ENCODE peak calls at places on chromosomes 2 and 18, in six cellular contexts. N, R, W, U, Y and T are unnamed samples.

GRCh38 chr2:23178398-23178797 is 206.6 kb upstream of the KLHL29 start:
- DNase-seq in N (no peak), R (no peak), W (no peak), U (no peak), Y (no peak), T (no peak)

GRCh38 chr18:50405582-50406271 is 30.9 kb downstream of the SKA1 start:
- DNase-seq in N (no peak), R (no peak), W (no peak), U (no peak), Y (peak; percentile 17), T (no peak)

GRCh38 chr2:16002144-16002543 is 61.8 kb downstream of the MYCN start:
- DNase-seq in N (no peak), R (no peak), W (no peak), U (no peak), Y (no peak), T (no peak)

GRCh38 chr2:230927711-230928341 is 2.8 kb upstream of the GPR55 start:
- DNase-seq in N (peak; percentile 53), R (no peak), W (peak; percentile 52), U (no peak), Y (no peak), T (no peak)

GRCh38 chr18:8212893-8213805 is 396.1 kb upstream of the RAB12 start:
- DNase-seq in N (no peak), R (peak; percentile 23), W (no peak), U (peak; percentile 20), Y (no peak), T (peak; percentile 13)

GRCh38 chr2:128442053-128442751 is 123.5 kb upstream of the HS6ST1 start:
- DNase-seq in N (peak; percentile 63), R (no peak), W (peak; percentile 80), U (no peak), Y (no peak), T (no peak)

GRCh38 chr18:55422456-55423185 is 165.4 kb downstream of the TCF4 start:
- DNase-seq in N (peak; percentile 67), R (no peak), W (no peak), U (peak; percentile 67), Y (no peak), T (no peak)

GRCh38 chr2:31430439-31431165 is 16.1 kb upstream of the XDH start:
- DNase-seq in N (no peak), R (no peak), W (no peak), U (no peak), Y (no peak), T (no peak)

GRCh38 chr2:54632733-54633692 is 90.4 kb upstream of the EML6 start:
- DNase-seq in N (no peak), R (no peak), W (no peak), U (peak; percentile 78), Y (no peak), T (peak; percentile 48)

GRCh38 chr2:21774691-21775090 is 650.9 kb downstream of the TDRD15 start:
- DNase-seq in N (no peak), R (no peak), W (no peak), U (no peak), Y (no peak), T (no peak)

GRCh38 chr2:132429351-132429750 is 12.7 kb downstream of the GPR39 start:
- DNase-seq in N (no peak), R (no peak), W (no peak), U (no peak), Y (no peak), T (no peak)

GRCh38 chr2:58065248-58065647 is 18.6 kb downstream of the VRK2 start:
- DNase-seq in N (no peak), R (no peak), W (no peak), U (no peak), Y (no peak), T (no peak)

GRCh38 chr18:28041366-28041765 is 135.6 kb downstream of the CDH2 start:
- DNase-seq in N (no peak), R (peak; percentile 67), W (no peak), U (peak; percentile 80), Y (peak; percentile 49), T (peak; percentile 97)

GRCh38 chr18:77127769-77128671 is 4.6 kb downstream of the MBP start:
- DNase-seq in N (no peak), R (peak; percentile 84), W (no peak), U (peak; percentile 96), Y (no peak), T (peak; percentile 89)

GRCh38 chr2:54523336-54523959 is 67.3 kb downstream of the SPTBN1 start:
- DNase-seq in N (no peak), R (no peak), W (no peak), U (peak; percentile 54), Y (no peak), T (no peak)

GRCh38 chr2:238855299-238855698 is 7.4 kb downstream of the TWIST2 start:
- DNase-seq in N (no peak), R (no peak), W (no peak), U (no peak), Y (no peak), T (no peak)

GRCh38 chr2:216350214-216350789 is 22.0 kb downstream of the MARCHF4 start:
- DNase-seq in N (no peak), R (no peak), W (no peak), U (peak; percentile 52), Y (no peak), T (no peak)

GRCh38 chr2:117785740-117786139 is 28.8 kb upstream of the DDX18 start:
- DNase-seq in N (no peak), R (peak; percentile 13), W (no peak), U (peak; percentile 49), Y (peak; percentile 81), T (peak; percentile 26)

GRCh38 chr18:46590103-46590502 is 66.9 kb downstream of the LOXHD1 start:
- DNase-seq in N (no peak), R (no peak), W (no peak), U (no peak), Y (no peak), T (no peak)

GRCh38 chr2:25273985-25274550 is 67.7 kb downstream of the DNMT3A start:
- DNase-seq in N (no peak), R (no peak), W (no peak), U (no peak), Y (no peak), T (no peak)

GRCh38 chr2:15803186-15803986 is 137.0 kb upstream of the MYCN start:
- DNase-seq in N (no peak), R (no peak), W (no peak), U (no peak), Y (no peak), T (no peak)

GRCh38 chr2:30315391-30316055 is 84.2 kb downstream of the LBH start:
- DNase-seq in N (no peak), R (no peak), W (no peak), U (no peak), Y (no peak), T (no peak)

GRCh38 chr2:111653103-111653624 is 230.8 kb downstream of the ANAPC1 start:
- DNase-seq in N (no peak), R (no peak), W (no peak), U (no peak), Y (no peak), T (no peak)

GRCh38 chr2:211435331-211435730 is 878.9 kb downstream of the CPS1 start:
- DNase-seq in N (no peak), R (no peak), W (no peak), U (no peak), Y (peak; percentile 35), T (no peak)

GRCh38 chr2:132670104-132670960 is at the start of gene LYPD1:
- DNase-seq in N (peak; percentile 65), R (no peak), W (peak; percentile 67), U (no peak), Y (peak; percentile 34), T (no peak)

GRCh38 chr18:44246001-44246400 is 434.7 kb upstream of the SETBP1 start:
- DNase-seq in N (no peak), R (no peak), W (no peak), U (no peak), Y (peak; percentile 15), T (no peak)

GRCh38 chr2:162073776-162074578 is at the start of gene DPP4:
- DNase-seq in N (no peak), R (no peak), W (peak; percentile 81), U (peak; percentile 18), Y (peak; percentile 60), T (no peak)
- H3K4me3 ChIP-seq in N (peak within 1 kb of the TSS; percentile 35), R (peak within 1 kb of the TSS; percentile 49), W (peak within 1 kb of the TSS; percentile 64), U (peak within 1 kb of the TSS; percentile 66), Y (peak within 1 kb of the TSS; percentile 50), T (peak within 1 kb of the TSS; percentile 72)

DNA sequence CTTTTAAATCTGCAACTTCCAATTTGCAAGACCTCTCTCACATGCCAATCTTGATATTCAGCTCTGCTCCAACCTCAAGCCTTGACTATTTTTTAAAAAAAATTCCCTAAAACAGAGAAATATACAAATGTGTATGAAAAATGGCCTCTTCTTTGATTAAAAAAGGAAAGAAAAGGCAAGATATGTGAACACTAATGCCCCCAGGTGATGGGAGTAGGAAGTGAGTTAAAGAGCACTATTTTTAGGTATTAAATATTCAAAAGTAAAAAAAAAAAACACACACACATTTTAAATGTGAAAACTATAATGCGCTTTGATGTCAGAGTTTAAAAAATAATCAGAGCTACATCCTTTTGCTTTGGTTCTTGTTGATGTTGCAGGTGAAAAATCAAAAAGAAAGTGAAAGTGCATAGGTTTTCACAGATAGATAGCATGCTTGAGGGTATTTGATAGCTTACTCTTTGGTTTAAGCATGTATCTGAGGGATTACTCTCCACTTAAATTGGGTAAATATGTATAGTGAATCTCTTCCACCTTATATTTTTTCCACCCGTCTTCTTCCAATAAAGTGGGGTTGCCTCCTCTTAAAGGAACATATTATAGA is 406.0 kb upstream of the POU3F3 start:
- DNase-seq in N (no peak), R (no peak), W (no peak), U (no peak), Y (no peak), T (no peak)
- TF ChIP-seq CTCF in N (no peak), R (no peak), W (peak; percentile 12), U (peak; percentile 25), Y (no peak), T (no peak)

GRCh38 chr18:58863539-58864145 is 1.0 kb upstream of the ZNF532 start:
- DNase-seq in N (peak; percentile 78), R (no peak), W (peak; percentile 82), U (no peak), Y (peak; percentile 78), T (no peak)

GRCh38 chr18:58867281-58867961 is 2.7 kb downstream of the ZNF532 start:
- DNase-seq in N (peak; percentile 62), R (no peak), W (no peak), U (no peak), Y (no peak), T (no peak)

GRCh38 chr18:58866261-58867232 is 1.9 kb downstream of the ZNF532 start:
- DNase-seq in N (peak; percentile 49), R (no peak), W (no peak), U (no peak), Y (no peak), T (no peak)

GRCh38 chr18:58865009-58865345 is 300 bp downstream of the ZNF532 start:
- DNase-seq in N (no peak), R (no peak), W (no peak), U (no peak), Y (no peak), T (no peak)

DNA sequence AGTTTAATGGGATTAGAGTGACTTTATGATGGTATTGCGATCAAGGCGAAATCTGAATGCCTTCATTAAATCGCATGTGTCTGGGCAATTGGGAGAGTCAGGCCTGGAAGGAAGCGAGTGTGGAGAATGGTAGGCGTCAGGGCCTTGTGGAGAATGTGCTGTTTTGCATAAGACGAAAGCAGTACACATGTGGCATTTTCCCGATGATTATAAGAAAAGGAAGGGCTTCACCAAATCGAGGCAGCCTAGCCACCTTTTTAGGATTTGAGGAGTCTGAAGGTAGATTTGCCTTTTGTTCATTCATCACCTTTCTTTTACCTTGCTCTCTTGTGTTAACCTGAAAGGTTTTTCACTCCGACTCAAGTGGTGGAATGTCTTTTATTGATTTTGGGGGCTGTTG is 1.0 kb downstream of the ZNF532 start:
- DNase-seq in N (peak; percentile 23), R (no peak), W (no peak), U (no peak), Y (no peak), T (no peak)
- H3K4me3 ChIP-seq in N (peak overlapping the region; percentile 52), R (no peak overlapping the region), W (no peak overlapping the region), U (peak overlapping the region; percentile 57), Y (peak overlapping the region; percentile 26), T (no peak overlapping the region)

GRCh38 chr2:213934560-213934959 is 476.3 kb upstream of the VWC2L start:
- DNase-seq in N (no peak), R (peak; percentile 5), W (no peak), U (peak; percentile 18), Y (no peak), T (no peak)
- TF ChIP-seq CTCF in N (peak; percentile 24), R (peak; percentile 41), W (peak; percentile 50), U (peak; percentile 63), Y (peak; percentile 35), T (peak; percentile 46)